ENCODE peak calls at places on chromosome 14, in five cellular contexts. One of them, this sample, is unnamed.

GRCh38 chr14:77622562-77622961 is 6.1 kb upstream of the SPTLC2 start:
- DNase-seq in CD8-positive, alpha-beta T cell: no peak
- DNase-seq in A549: no peak
- DNase-seq in endothelial cell: no peak
- DNase-seq in SHP77: no peak
- DNase-seq in this sample: no peak

GRCh38 chr14:27573018-27573417 is 975.2 kb upstream of the NOVA1 start:
- DNase-seq in CD8-positive, alpha-beta T cell: no peak
- DNase-seq in A549: no peak
- DNase-seq in endothelial cell: no peak
- DNase-seq in SHP77: no peak
- DNase-seq in this sample: no peak

GRCh38 chr14:96626916-96627315 is 124.7 kb downstream of the PAPOLA start:
- DNase-seq in CD8-positive, alpha-beta T cell: no peak
- DNase-seq in A549: no peak
- DNase-seq in endothelial cell: no peak
- DNase-seq in SHP77: no peak
- DNase-seq in this sample: no peak

GRCh38 chr14:26128931-26129674 is 468.7 kb downstream of the NOVA1 start:
- DNase-seq in CD8-positive, alpha-beta T cell: no peak
- DNase-seq in A549: no peak
- DNase-seq in endothelial cell: no peak
- DNase-seq in SHP77: no peak
- DNase-seq in this sample: no peak

GRCh38 chr14:77026166-77026929 is 2.2 kb downstream of the IRF2BPL start:
- DNase-seq in CD8-positive, alpha-beta T cell: no peak
- DNase-seq in A549: peak; percentile 75
- DNase-seq in endothelial cell: no peak
- DNase-seq in SHP77: no peak
- DNase-seq in this sample: no peak

GRCh38 chr14:69044965-69045555 is 66.0 kb upstream of the ACTN1 start:
- DNase-seq in CD8-positive, alpha-beta T cell: no peak
- DNase-seq in A549: no peak
- DNase-seq in endothelial cell: no peak
- DNase-seq in SHP77: no peak
- DNase-seq in this sample: peak; percentile 66

GRCh38 chr14:102717211-102717610 is 60.0 kb upstream of the TRAF3 start:
- DNase-seq in CD8-positive, alpha-beta T cell: no peak
- DNase-seq in A549: no peak
- DNase-seq in endothelial cell: no peak
- DNase-seq in SHP77: no peak
- DNase-seq in this sample: peak; percentile 71

GRCh38 chr14:23068792-23069412 is 11.6 kb upstream of the CDH24 start:
- DNase-seq in CD8-positive, alpha-beta T cell: peak; percentile 53
- DNase-seq in A549: peak; percentile 94
- DNase-seq in endothelial cell: peak; percentile 87
- DNase-seq in SHP77: no peak
- DNase-seq in this sample: peak; percentile 83

GRCh38 chr14:50222061-50222613 is 9.2 kb downstream of the SOS2 start:
- DNase-seq in CD8-positive, alpha-beta T cell: no peak
- DNase-seq in A549: no peak
- DNase-seq in endothelial cell: no peak
- DNase-seq in SHP77: no peak
- DNase-seq in this sample: no peak

GRCh38 chr14:89325299-89325883 is 91.6 kb downstream of the FOXN3 start:
- DNase-seq in CD8-positive, alpha-beta T cell: no peak
- DNase-seq in A549: no peak
- DNase-seq in endothelial cell: no peak
- DNase-seq in SHP77: no peak
- DNase-seq in this sample: no peak

GRCh38 chr14:51616724-51617409 is 34.8 kb upstream of the FRMD6 start:
- DNase-seq in CD8-positive, alpha-beta T cell: no peak
- DNase-seq in A549: peak; percentile 64
- DNase-seq in endothelial cell: no peak
- DNase-seq in SHP77: no peak
- DNase-seq in this sample: peak; percentile 75

GRCh38 chr14:24273422-24273998 is 2.1 kb upstream of the RABGGTA start:
- DNase-seq in CD8-positive, alpha-beta T cell: no peak
- DNase-seq in A549: peak; percentile 43
- DNase-seq in endothelial cell: no peak
- DNase-seq in SHP77: no peak
- DNase-seq in this sample: no peak

GRCh38 chr14:77882098-77882497 is 82.2 kb downstream of the ADCK1 start:
- DNase-seq in CD8-positive, alpha-beta T cell: no peak
- DNase-seq in A549: peak; percentile 22
- DNase-seq in endothelial cell: no peak
- DNase-seq in SHP77: peak; percentile 74
- DNase-seq in this sample: peak; percentile 43

GRCh38 chr14:69610859-69611263 is 535 bp upstream of the SUSD6 start:
- DNase-seq in CD8-positive, alpha-beta T cell: no peak
- DNase-seq in A549: no peak
- DNase-seq in endothelial cell: no peak
- DNase-seq in SHP77: peak; percentile 29
- DNase-seq in this sample: no peak

GRCh38 chr14:33432407-33433023 is 493.8 kb downstream of the NPAS3 start:
- DNase-seq in CD8-positive, alpha-beta T cell: no peak
- DNase-seq in A549: peak; percentile 29
- DNase-seq in endothelial cell: peak; percentile 13
- DNase-seq in SHP77: peak; percentile 68
- DNase-seq in this sample: peak; percentile 31

GRCh38 chr14:20440882-20441281 is 4.9 kb upstream of the KLHL33 start:
- DNase-seq in CD8-positive, alpha-beta T cell: no peak
- DNase-seq in A549: no peak
- DNase-seq in endothelial cell: no peak
- DNase-seq in SHP77: no peak
- DNase-seq in this sample: no peak

GRCh38 chr14:93804654-93805053 is 16.4 kb upstream of the PRIMA1 start:
- DNase-seq in CD8-positive, alpha-beta T cell: no peak
- DNase-seq in A549: no peak
- DNase-seq in endothelial cell: no peak
- DNase-seq in SHP77: no peak
- DNase-seq in this sample: no peak

GRCh38 chr14:75832621-75833297 is 149.0 kb downstream of the TGFB3 start:
- DNase-seq in CD8-positive, alpha-beta T cell: no peak
- DNase-seq in A549: no peak
- DNase-seq in endothelial cell: no peak
- DNase-seq in SHP77: peak; percentile 25
- DNase-seq in this sample: no peak

GRCh38 chr14:101823511-101824120 is 62.1 kb downstream of the PPP2R5C start:
- DNase-seq in CD8-positive, alpha-beta T cell: no peak
- DNase-seq in A549: no peak
- DNase-seq in endothelial cell: no peak
- DNase-seq in SHP77: no peak
- DNase-seq in this sample: no peak

GRCh38 chr14:68084256-68084655 is 264.7 kb downstream of the RAD51B start:
- DNase-seq in CD8-positive, alpha-beta T cell: no peak
- DNase-seq in A549: peak; percentile 62
- DNase-seq in endothelial cell: no peak
- DNase-seq in SHP77: no peak
- DNase-seq in this sample: peak; percentile 35

GRCh38 chr14:72416892-72417291 is 477.0 kb downstream of the DPF3 start:
- DNase-seq in CD8-positive, alpha-beta T cell: no peak
- DNase-seq in A549: peak; percentile 30
- DNase-seq in endothelial cell: no peak
- DNase-seq in SHP77: peak; percentile 69
- DNase-seq in this sample: no peak

GRCh38 chr14:105496831-105497591 is 6.0 kb downstream of the TEDC1 start:
- DNase-seq in CD8-positive, alpha-beta T cell: no peak
- DNase-seq in A549: no peak
- DNase-seq in endothelial cell: no peak
- DNase-seq in SHP77: no peak
- DNase-seq in this sample: no peak

GRCh38 chr14:81427348-81428058 is 27.4 kb upstream of the STON2 start:
- DNase-seq in CD8-positive, alpha-beta T cell: no peak
- DNase-seq in A549: no peak
- DNase-seq in endothelial cell: no peak
- DNase-seq in SHP77: no peak
- DNase-seq in this sample: peak; percentile 87

GRCh38 chr14:34324363-34324795 is 137.7 kb downstream of the SPTSSA start:
- DNase-seq in CD8-positive, alpha-beta T cell: no peak
- DNase-seq in A549: peak; percentile 58
- DNase-seq in endothelial cell: peak; percentile 55
- DNase-seq in SHP77: peak; percentile 49
- DNase-seq in this sample: peak; percentile 38

GRCh38 chr14:102853703-102854396 is 68.6 kb upstream of the AMN start:
- DNase-seq in CD8-positive, alpha-beta T cell: no peak
- DNase-seq in A549: no peak
- DNase-seq in endothelial cell: no peak
- DNase-seq in SHP77: no peak
- DNase-seq in this sample: no peak

GRCh38 chr14:68819260-68819691 is 26.4 kb upstream of the ZFP36L1 start:
- DNase-seq in CD8-positive, alpha-beta T cell: no peak
- DNase-seq in A549: peak; percentile 61
- DNase-seq in endothelial cell: no peak
- DNase-seq in SHP77: no peak
- DNase-seq in this sample: no peak

GRCh38 chr14:92649934-92650545 is 98.4 kb downstream of the LGMN start:
- DNase-seq in CD8-positive, alpha-beta T cell: no peak
- DNase-seq in A549: no peak
- DNase-seq in endothelial cell: no peak
- DNase-seq in SHP77: no peak
- DNase-seq in this sample: no peak

GRCh38 chr14:77023001-77023996 is 5.2 kb downstream of the IRF2BPL start:
- DNase-seq in CD8-positive, alpha-beta T cell: no peak
- DNase-seq in A549: peak; percentile 75
- DNase-seq in endothelial cell: no peak
- DNase-seq in SHP77: peak; percentile 56
- DNase-seq in this sample: no peak

GRCh38 chr14:91377700-91378652 is 39.6 kb downstream of the CCDC88C start:
- DNase-seq in CD8-positive, alpha-beta T cell: no peak
- DNase-seq in A549: no peak
- DNase-seq in endothelial cell: no peak
- DNase-seq in SHP77: peak; percentile 85
- DNase-seq in this sample: no peak

GRCh38 chr14:95979339-95980042 is 59.7 kb upstream of the C14orf132 start:
- DNase-seq in CD8-positive, alpha-beta T cell: no peak
- DNase-seq in A549: no peak
- DNase-seq in endothelial cell: no peak
- DNase-seq in SHP77: no peak
- DNase-seq in this sample: no peak

GRCh38 chr14:104393199-104393897 is 186.2 kb upstream of the C14orf180 start:
- DNase-seq in CD8-positive, alpha-beta T cell: no peak
- DNase-seq in A549: no peak
- DNase-seq in endothelial cell: no peak
- DNase-seq in SHP77: no peak
- DNase-seq in this sample: no peak

GRCh38 chr14:64217318-64217717 is 76.9 kb downstream of the ESR2 start:
- DNase-seq in CD8-positive, alpha-beta T cell: no peak
- DNase-seq in A549: no peak
- DNase-seq in endothelial cell: no peak
- DNase-seq in SHP77: no peak
- DNase-seq in this sample: no peak

GRCh38 chr14:105857816-105858675 is 331.7 kb downstream of the TMEM121 start:
- DNase-seq in CD8-positive, alpha-beta T cell: no peak
- DNase-seq in A549: no peak
- DNase-seq in endothelial cell: no peak
- DNase-seq in SHP77: no peak
- DNase-seq in this sample: no peak

GRCh38 chr14:102775855-102776760 is 1.1 kb upstream of the TRAF3 start:
- DNase-seq in CD8-positive, alpha-beta T cell: no peak
- DNase-seq in A549: peak; percentile 75
- DNase-seq in endothelial cell: no peak
- DNase-seq in SHP77: no peak
- DNase-seq in this sample: peak; percentile 17

GRCh38 chr14:68762944-68763831 is 29.7 kb downstream of the ZFP36L1 start:
- DNase-seq in CD8-positive, alpha-beta T cell: no peak
- DNase-seq in A549: no peak
- DNase-seq in endothelial cell: peak; percentile 51
- DNase-seq in SHP77: no peak
- DNase-seq in this sample: peak; percentile 78

GRCh38 chr14:31166271-31166561 is 41.4 kb downstream of the HECTD1 start:
- DNase-seq in CD8-positive, alpha-beta T cell: no peak
- DNase-seq in A549: no peak
- DNase-seq in endothelial cell: no peak
- DNase-seq in SHP77: no peak
- DNase-seq in this sample: no peak

GRCh38 chr14:68853749-68854148 is 60.9 kb upstream of the ZFP36L1 start:
- DNase-seq in CD8-positive, alpha-beta T cell: no peak
- DNase-seq in A549: no peak
- DNase-seq in endothelial cell: no peak
- DNase-seq in SHP77: no peak
- DNase-seq in this sample: no peak

This sample was measured in SJCRH30.